ENCODE peak calls at places on chromosomes 4 and X, in seven cellular contexts. One of them, this sample, is unnamed.

GRCh38 chr4:74499986-74500781 is 55.2 kb downstream of the AREG start:
- DNase-seq in GM23248: peak
- DNase-seq in PC-3: no peak
- DNase-seq in GM23338: no peak
- DNase-seq in MM.1S: no peak
- DNase-seq in HCT116: no peak
- DNase-seq in neural progenitor cell: no peak
- DNase-seq in this sample: no peak

GRCh38 chr4:173160871-173161270 is 7.7 kb upstream of the GALNT7 start:
- DNase-seq in GM23248: no peak
- DNase-seq in PC-3: no peak
- DNase-seq in GM23338: no peak
- DNase-seq in MM.1S: no peak
- DNase-seq in HCT116: no peak
- DNase-seq in neural progenitor cell: no peak
- DNase-seq in this sample: no peak

GRCh38 chrX:11193035-11193469 is 81.9 kb downstream of the HCCS start:
- DNase-seq in GM23248: peak
- DNase-seq in PC-3: peak
- DNase-seq in GM23338: no peak
- DNase-seq in MM.1S: no peak
- DNase-seq in HCT116: no peak
- DNase-seq in neural progenitor cell: no peak
- DNase-seq in this sample: no peak

GRCh38 chr4:157185363-157185762 is 35.2 kb upstream of the GRIA2 start:
- DNase-seq in GM23248: no peak
- DNase-seq in PC-3: no peak
- DNase-seq in GM23338: no peak
- DNase-seq in MM.1S: no peak
- DNase-seq in HCT116: no peak
- DNase-seq in neural progenitor cell: no peak
- DNase-seq in this sample: peak

GRCh38 chrX:14015294-14015693 is 14.4 kb downstream of the GEMIN8 start:
- DNase-seq in GM23248: peak
- DNase-seq in PC-3: no peak
- DNase-seq in GM23338: no peak
- DNase-seq in MM.1S: no peak
- DNase-seq in HCT116: no peak
- DNase-seq in neural progenitor cell: no peak
- DNase-seq in this sample: no peak

GRCh38 chrX:105969487-105969886 is 69.0 kb downstream of the SERPINA7 start:
- DNase-seq in GM23248: no peak
- DNase-seq in PC-3: no peak
- DNase-seq in GM23338: no peak
- DNase-seq in MM.1S: no peak
- DNase-seq in HCT116: no peak
- DNase-seq in neural progenitor cell: no peak
- DNase-seq in this sample: no peak

GRCh38 chr4:154738426-154738825 is 5.4 kb upstream of the LRAT start:
- DNase-seq in GM23248: no peak
- DNase-seq in PC-3: peak
- DNase-seq in GM23338: peak
- DNase-seq in MM.1S: no peak
- DNase-seq in HCT116: no peak
- DNase-seq in neural progenitor cell: peak
- DNase-seq in this sample: no peak

GRCh38 chr4:102469806-102470205 is 31.4 kb upstream of the NFKB1 start:
- DNase-seq in GM23248: no peak
- DNase-seq in PC-3: no peak
- DNase-seq in GM23338: no peak
- DNase-seq in MM.1S: no peak
- DNase-seq in HCT116: no peak
- DNase-seq in neural progenitor cell: no peak
- DNase-seq in this sample: no peak

GRCh38 chr4:87078987-87079469 is 141.4 kb downstream of the KLHL8 start:
- DNase-seq in GM23248: peak
- DNase-seq in PC-3: no peak
- DNase-seq in GM23338: no peak
- DNase-seq in MM.1S: no peak
- DNase-seq in HCT116: no peak
- DNase-seq in neural progenitor cell: no peak
- DNase-seq in this sample: no peak

GRCh38 chrX:136616987-136617685 is 30.8 kb upstream of the CD40LG start:
- DNase-seq in GM23248: no peak
- DNase-seq in PC-3: no peak
- DNase-seq in GM23338: no peak
- DNase-seq in MM.1S: no peak
- DNase-seq in HCT116: no peak
- DNase-seq in neural progenitor cell: no peak
- DNase-seq in this sample: no peak

GRCh38 chrX:153446950-153447580 is 1.2 kb upstream of the TREX2 start:
- DNase-seq in GM23248: no peak
- DNase-seq in PC-3: no peak
- DNase-seq in GM23338: no peak
- DNase-seq in MM.1S: no peak
- DNase-seq in HCT116: no peak
- DNase-seq in neural progenitor cell: no peak
- DNase-seq in this sample: no peak

GRCh38 chrX:146409528-146409927 is 400.0 kb upstream of the CXorf51B start:
- DNase-seq in GM23248: no peak
- DNase-seq in PC-3: no peak
- DNase-seq in GM23338: no peak
- DNase-seq in MM.1S: no peak
- DNase-seq in HCT116: no peak
- DNase-seq in neural progenitor cell: no peak
- DNase-seq in this sample: no peak

GRCh38 chr4:122710434-122711308 is 21.8 kb upstream of the BBS12 start:
- DNase-seq in GM23248: peak
- DNase-seq in PC-3: peak
- DNase-seq in GM23338: no peak
- DNase-seq in MM.1S: no peak
- DNase-seq in HCT116: no peak
- DNase-seq in neural progenitor cell: no peak
- DNase-seq in this sample: no peak

GRCh38 chrX:96027363-96027894 is 657.2 kb upstream of the DIAPH2 start:
- DNase-seq in GM23248: no peak
- DNase-seq in PC-3: no peak
- DNase-seq in GM23338: no peak
- DNase-seq in MM.1S: no peak
- DNase-seq in HCT116: no peak
- DNase-seq in neural progenitor cell: no peak
- DNase-seq in this sample: no peak

GRCh38 chrX:24298191-24298590 is 15.7 kb downstream of the SUPT20HL2 start:
- DNase-seq in GM23248: no peak
- DNase-seq in PC-3: peak
- DNase-seq in GM23338: no peak
- DNase-seq in MM.1S: no peak
- DNase-seq in HCT116: no peak
- DNase-seq in neural progenitor cell: peak
- DNase-seq in this sample: peak

GRCh38 chr4:141807073-141807472 is 170.7 kb downstream of the IL15 start:
- DNase-seq in GM23248: peak
- DNase-seq in PC-3: peak
- DNase-seq in GM23338: no peak
- DNase-seq in MM.1S: no peak
- DNase-seq in HCT116: no peak
- DNase-seq in neural progenitor cell: no peak
- DNase-seq in this sample: no peak

GRCh38 chrX:39836802-39837420 is 260.8 kb downstream of the BCOR start:
- DNase-seq in GM23248: no peak
- DNase-seq in PC-3: no peak
- DNase-seq in GM23338: no peak
- DNase-seq in MM.1S: no peak
- DNase-seq in HCT116: no peak
- DNase-seq in neural progenitor cell: no peak
- DNase-seq in this sample: no peak

GRCh38 chrX:9885150-9885549 is 82.0 kb upstream of the CLDN34 start:
- DNase-seq in GM23248: peak
- DNase-seq in PC-3: peak
- DNase-seq in GM23338: peak
- DNase-seq in MM.1S: peak
- DNase-seq in HCT116: peak
- DNase-seq in neural progenitor cell: peak
- DNase-seq in this sample: peak

GRCh38 chrX:39759526-39760224 is 338.1 kb downstream of the BCOR start:
- DNase-seq in GM23248: peak
- DNase-seq in PC-3: peak
- DNase-seq in GM23338: no peak
- DNase-seq in MM.1S: no peak
- DNase-seq in HCT116: no peak
- DNase-seq in neural progenitor cell: peak
- DNase-seq in this sample: peak

GRCh38 chrX:150845091-150845490 is 53.4 kb downstream of the CD99L2 start:
- DNase-seq in GM23248: no peak
- DNase-seq in PC-3: no peak
- DNase-seq in GM23338: no peak
- DNase-seq in MM.1S: no peak
- DNase-seq in HCT116: no peak
- DNase-seq in neural progenitor cell: no peak
- DNase-seq in this sample: no peak
- TF ChIP-seq EZH2phosphoT487 in GM23248: no peak
- TF ChIP-seq EZH2phosphoT487 in PC-3: no peak
- TF ChIP-seq EZH2phosphoT487 in GM23338: no peak
- TF ChIP-seq EZH2phosphoT487 in MM.1S: no peak
- TF ChIP-seq EZH2phosphoT487 in HCT116: no peak
- TF ChIP-seq EZH2phosphoT487 in neural progenitor cell: no peak
- TF ChIP-seq EZH2phosphoT487 in this sample: no peak

GRCh38 chr4:77084019-77084604 is 8.3 kb upstream of the CCNI start:
- DNase-seq in GM23248: no peak
- DNase-seq in PC-3: no peak
- DNase-seq in GM23338: no peak
- DNase-seq in MM.1S: no peak
- DNase-seq in HCT116: no peak
- DNase-seq in neural progenitor cell: no peak
- DNase-seq in this sample: no peak

GRCh38 chr4:77076889-77077635 is 1.3 kb upstream of the CCNI start:
- DNase-seq in GM23248: no peak
- DNase-seq in PC-3: no peak
- DNase-seq in GM23338: no peak
- DNase-seq in MM.1S: no peak
- DNase-seq in HCT116: no peak
- DNase-seq in neural progenitor cell: no peak
- DNase-seq in this sample: no peak

GRCh38 chr4:77079281-77079680 is 3.5 kb upstream of the CCNI start:
- DNase-seq in GM23248: no peak
- DNase-seq in PC-3: no peak
- DNase-seq in GM23338: no peak
- DNase-seq in MM.1S: no peak
- DNase-seq in HCT116: no peak
- DNase-seq in neural progenitor cell: no peak
- DNase-seq in this sample: no peak

GRCh38 chr4:77078401-77078800 is 2.6 kb upstream of the CCNI start:
- DNase-seq in GM23248: no peak
- DNase-seq in PC-3: no peak
- DNase-seq in GM23338: no peak
- DNase-seq in MM.1S: no peak
- DNase-seq in HCT116: no peak
- DNase-seq in neural progenitor cell: no peak
- DNase-seq in this sample: no peak

DNA sequence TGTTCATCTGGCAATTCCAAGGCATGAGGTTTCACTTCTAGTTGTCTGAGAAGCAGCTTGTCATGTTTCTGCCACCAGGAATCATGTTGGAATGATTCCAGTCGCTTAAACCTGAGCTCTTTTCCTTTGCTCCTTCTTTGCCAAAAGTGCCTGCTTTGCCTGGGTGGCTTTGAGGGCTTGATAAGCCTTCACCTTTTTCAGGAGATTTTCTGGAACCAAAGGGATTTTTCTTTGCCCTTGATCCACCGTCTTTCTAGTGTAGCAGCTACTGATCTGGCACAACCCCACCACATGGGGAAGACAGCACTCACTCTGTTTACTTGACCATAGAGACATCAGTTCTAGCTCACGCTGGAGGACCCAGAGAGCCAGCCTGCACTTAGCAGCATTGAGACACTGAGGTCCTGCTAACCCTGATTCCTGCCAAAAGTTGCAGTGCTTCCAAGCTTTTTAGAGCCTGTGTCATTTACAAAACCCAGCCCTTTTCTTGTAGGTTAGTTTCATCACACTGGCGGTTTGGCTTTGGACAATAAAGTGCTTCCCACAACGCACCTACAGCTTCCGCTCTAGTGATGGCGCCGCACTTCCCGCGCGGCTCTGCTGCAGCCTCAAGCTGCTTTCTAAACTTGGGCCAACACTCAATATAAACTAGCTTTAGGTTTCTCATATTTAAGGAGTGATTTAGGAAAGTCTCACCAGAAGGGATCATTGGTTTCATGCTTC is 7.3 kb upstream of the CCNI start:
- DNase-seq in GM23248: no peak
- DNase-seq in PC-3: no peak
- DNase-seq in GM23338: peak
- DNase-seq in MM.1S: no peak
- DNase-seq in HCT116: no peak
- DNase-seq in neural progenitor cell: no peak
- DNase-seq in this sample: no peak
- TF ChIP-seq EZH2phosphoT487 in GM23248: no peak
- TF ChIP-seq EZH2phosphoT487 in PC-3: no peak
- TF ChIP-seq EZH2phosphoT487 in GM23338: no peak
- TF ChIP-seq EZH2phosphoT487 in MM.1S: no peak
- TF ChIP-seq EZH2phosphoT487 in HCT116: no peak
- TF ChIP-seq EZH2phosphoT487 in neural progenitor cell: no peak
- TF ChIP-seq EZH2phosphoT487 in this sample: no peak

GRCh38 chr4:185457136-185457535 is 14.4 kb downstream of the CCDC110 start:
- DNase-seq in GM23248: no peak
- DNase-seq in PC-3: no peak
- DNase-seq in GM23338: peak
- DNase-seq in MM.1S: no peak
- DNase-seq in HCT116: no peak
- DNase-seq in neural progenitor cell: peak
- DNase-seq in this sample: no peak
- TF ChIP-seq EZH2phosphoT487 in GM23248: no peak
- TF ChIP-seq EZH2phosphoT487 in PC-3: no peak
- TF ChIP-seq EZH2phosphoT487 in GM23338: no peak
- TF ChIP-seq EZH2phosphoT487 in MM.1S: no peak
- TF ChIP-seq EZH2phosphoT487 in HCT116: no peak
- TF ChIP-seq EZH2phosphoT487 in neural progenitor cell: no peak
- TF ChIP-seq EZH2phosphoT487 in this sample: no peak

GRCh38 chr4:57373971-57374370 is 263.8 kb upstream of the IGFBP7 start:
- DNase-seq in GM23248: peak
- DNase-seq in PC-3: peak
- DNase-seq in GM23338: no peak
- DNase-seq in MM.1S: no peak
- DNase-seq in HCT116: no peak
- DNase-seq in neural progenitor cell: no peak
- DNase-seq in this sample: no peak

GRCh38 chr4:57374866-57375595 is 264.8 kb upstream of the IGFBP7 start:
- DNase-seq in GM23248: peak
- DNase-seq in PC-3: peak
- DNase-seq in GM23338: peak
- DNase-seq in MM.1S: no peak
- DNase-seq in HCT116: no peak
- DNase-seq in neural progenitor cell: no peak
- DNase-seq in this sample: no peak

DNA sequence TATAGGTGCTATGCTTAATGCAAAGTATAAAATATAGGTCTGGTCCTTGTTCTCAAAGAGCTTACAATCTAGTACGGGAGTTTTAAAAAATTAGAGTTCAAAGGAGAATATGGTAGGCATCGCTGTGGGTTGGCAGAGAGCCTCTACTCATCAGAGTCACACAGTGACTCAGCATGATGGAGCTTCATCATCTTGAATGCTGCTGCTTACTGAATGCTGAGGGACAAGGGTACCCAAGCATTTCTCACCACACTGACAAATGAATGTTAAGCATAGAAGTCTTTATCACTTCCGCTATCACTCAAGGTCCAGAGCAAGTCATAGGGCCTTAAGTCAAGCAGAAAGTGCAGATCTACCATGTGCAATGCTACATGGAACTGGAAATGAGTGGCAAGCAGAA is 268.6 kb upstream of the IGFBP7 start:
- DNase-seq in GM23248: peak
- DNase-seq in PC-3: peak
- DNase-seq in GM23338: no peak
- DNase-seq in MM.1S: no peak
- DNase-seq in HCT116: no peak
- DNase-seq in neural progenitor cell: no peak
- DNase-seq in this sample: no peak
- TF ChIP-seq EZH2phosphoT487 in GM23248: no peak
- TF ChIP-seq EZH2phosphoT487 in PC-3: no peak
- TF ChIP-seq EZH2phosphoT487 in GM23338: no peak
- TF ChIP-seq EZH2phosphoT487 in MM.1S: no peak
- TF ChIP-seq EZH2phosphoT487 in HCT116: no peak
- TF ChIP-seq EZH2phosphoT487 in neural progenitor cell: no peak
- TF ChIP-seq EZH2phosphoT487 in this sample: no peak